ENCODE peak calls at places on chromosome 5, in seven cellular contexts. Y is choroid plexus epithelial cell, Z is aorta, I is AG10803, N is left ventricle myocardium inferior, F is Peyer's patch, G is transverse colon. U is an unnamed sample.

GRCh38 chr5:179816401-179817070 is 4.2 kb upstream of the SQSTM1 start:
- DNase-seq in N (no peak), F (no peak), Y (no peak), Z (peak), G (no peak), I (no peak), U (no peak)

GRCh38 chr5:162323471-162323870 is 255.9 kb downstream of the GABRG2 start:
- DNase-seq in Z (no peak), I (no peak), N (no peak), Y (no peak), G (peak), F (no peak), U (no peak)

GRCh38 chr5:179766021-179766725 is 27.6 kb upstream of the LTC4S start:
- DNase-seq in G (no peak), I (peak), Z (peak), N (no peak), F (no peak), Y (peak), U (no peak)

GRCh38 chr5:2013301-2014057 is 130.8 kb upstream of the IRX4 start:
- DNase-seq in Z (peak), F (no peak), Y (no peak), N (no peak), G (no peak), I (no peak), U (no peak)

GRCh38 chr5:125198270-125198974 is 452.0 kb upstream of the ZNF608 start:
- DNase-seq in Y (peak), I (peak), F (peak), N (peak), Z (peak), G (peak), U (peak)

GRCh38 chr5:179765400-179765799 is 28.4 kb upstream of the LTC4S start:
- DNase-seq in G (no peak), Y (peak), F (no peak), I (peak), Z (peak), N (peak), U (peak)

GRCh38 chr5:61289241-61289640 is 42.8 kb upstream of the ZSWIM6 start:
- DNase-seq in N (no peak), Y (no peak), G (no peak), I (no peak), F (no peak), Z (no peak), U (no peak)

GRCh38 chr5:178941361-178941760 is 363 bp downstream of the ZNF454 start:
- DNase-seq in N (peak), G (no peak), Z (no peak), F (no peak), Y (peak), I (no peak), U (no peak)

GRCh38 chr5:126544087-126544740 is 50.8 kb downstream of the ALDH7A1 start:
- DNase-seq in F (peak), Z (no peak), Y (peak), N (no peak), I (peak), G (peak), U (no peak)

GRCh38 chr5:73282383-73282782 is 109.4 kb downstream of the TMEM174 start:
- DNase-seq in I (no peak), F (no peak), G (no peak), Z (no peak), Y (no peak), N (no peak), U (no peak)

GRCh38 chr5:149452665-149453617 is 73.8 kb upstream of the IL17B start:
- DNase-seq in Z (peak), G (peak), N (peak), F (no peak), I (peak), Y (peak), U (no peak)

GRCh38 chr5:146205499-146206202 is 2.2 kb downstream of the RBM27 start:
- DNase-seq in Y (no peak), N (no peak), Z (no peak), I (no peak), F (no peak), G (no peak), U (no peak)

DNA sequence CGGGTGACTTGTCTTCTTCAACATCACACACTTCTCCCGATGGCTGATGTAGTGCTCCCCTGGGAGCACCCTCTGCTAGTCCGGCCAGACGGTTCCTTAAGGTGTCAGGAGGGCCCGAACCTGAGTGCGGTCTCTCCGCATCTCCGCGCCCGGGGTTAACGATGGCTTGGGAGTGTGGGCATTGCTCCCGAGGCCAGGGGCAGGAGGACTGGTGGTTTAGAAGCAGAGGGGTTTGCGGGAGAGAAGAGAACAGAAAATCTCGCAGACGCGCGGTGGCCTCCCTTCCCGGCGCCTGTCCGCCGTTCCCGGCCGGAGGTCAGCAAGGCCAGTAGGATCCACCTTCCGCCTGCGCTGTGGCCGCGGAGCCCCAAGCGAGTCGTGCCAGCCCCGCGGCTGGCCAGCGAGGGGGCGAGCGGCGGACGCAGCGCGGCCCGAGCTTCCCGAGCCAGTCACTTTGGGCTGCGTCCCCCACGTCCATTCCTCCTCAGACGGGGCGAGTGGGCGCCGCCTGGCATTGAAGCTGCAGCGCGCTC is 700 bp downstream of the CDO1 start:
- DNase-seq in Y (no peak), Z (peak), N (peak), F (no peak), G (no peak), I (no peak), U (no peak)
- H3K4me3 ChIP-seq in Y (peak), Z (peak), N (peak), F (peak), G (peak), I (peak), U (peak)

GRCh38 chr5:176658007-176658599 is 10.8 kb downstream of the TSPAN17 start:
- DNase-seq in I (peak), G (peak), F (peak), N (peak), Y (peak), Z (peak), U (no peak)

GRCh38 chr5:176659860-176660461 is 12.7 kb downstream of the TSPAN17 start:
- DNase-seq in Y (no peak), I (no peak), G (no peak), F (no peak), N (no peak), Z (no peak), U (no peak)

GRCh38 chr5:176658817-176659216 is 11.5 kb downstream of the TSPAN17 start:
- DNase-seq in I (peak), Z (no peak), Y (peak), G (peak), F (peak), N (no peak), U (no peak)

GRCh38 chr5:176660530-176660859 is 13.2 kb downstream of the TSPAN17 start:
- DNase-seq in I (no peak), G (no peak), N (no peak), Y (no peak), F (no peak), Z (no peak), U (no peak)

DNA sequence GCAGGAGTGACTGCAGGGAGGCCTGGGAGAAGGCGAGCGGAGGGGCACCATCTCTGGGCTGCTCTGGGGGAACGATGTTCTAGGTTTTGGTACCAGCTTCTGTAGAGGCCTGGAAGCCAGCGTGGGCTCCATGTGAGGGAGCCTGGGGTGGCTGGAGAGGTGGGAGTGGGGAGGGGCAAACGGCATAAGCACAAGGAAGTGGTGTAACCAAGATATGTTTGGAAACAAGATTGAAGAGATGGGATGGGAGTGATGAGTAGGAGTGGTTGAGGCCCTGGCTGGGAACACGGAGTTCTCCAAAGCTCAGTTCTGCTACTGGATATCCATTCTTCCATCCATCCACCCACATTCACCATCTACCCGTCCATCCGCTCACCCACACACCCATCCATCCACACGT is 12.2 kb downstream of the TSPAN17 start:
- DNase-seq in G (no peak), Z (no peak), N (no peak), F (no peak), Y (no peak), I (no peak), U (no peak)
- H3K4me3 ChIP-seq in G (no peak), Z (no peak), N (no peak), F (no peak), Y (no peak), I (no peak), U (no peak)

GRCh38 chr5:17079562-17079961 is 137.9 kb upstream of the BASP1 start:
- DNase-seq in Z (no peak), N (no peak), I (peak), Y (no peak), F (no peak), G (no peak), U (no peak)
- H3K4me3 ChIP-seq in Z (no peak), N (no peak), I (no peak), Y (no peak), F (no peak), G (no peak), U (no peak)

GRCh38 chr5:62616615-62617277 is 38.1 kb downstream of the LRRC70 start:
- DNase-seq in G (no peak), F (no peak), Z (no peak), N (no peak), Y (no peak), I (no peak), U (no peak)
- H3K4me3 ChIP-seq in G (no peak), F (no peak), Z (no peak), N (no peak), Y (no peak), I (no peak), U (no peak)